ENCODE peak calls at places on chromosome 14, in six cellular contexts. L, S, Z, Y, A and C are unnamed samples.

GRCh38 chr14:22987291-22987690 is 4.9 kb upstream of the AJUBA start:
- DNase-seq in L (no peak), S (no peak), Z (no peak), Y (no peak), A (no peak), C (no peak)

GRCh38 chr14:60197629-60198318 is 32.6 kb upstream of the DHRS7 start:
- DNase-seq in L (no peak), S (no peak), Z (peak; percentile 27), Y (no peak), A (peak; percentile 96), C (no peak)

GRCh38 chr14:68507544-68508081 is 285.3 kb downstream of the ZFP36L1 start:
- DNase-seq in L (no peak), S (no peak), Z (peak; percentile 68), Y (peak; percentile 73), A (no peak), C (no peak)

GRCh38 chr14:35402323-35403084 is 2.0 kb downstream of the NFKBIA start:
- DNase-seq in L (no peak), S (no peak), Z (peak; percentile 77), Y (peak; percentile 53), A (no peak), C (no peak)

GRCh38 chr14:105299654-105300541 is 903 bp downstream of the BRF1 start:
- DNase-seq in L (no peak), S (no peak), Z (no peak), Y (no peak), A (no peak), C (no peak)

GRCh38 chr14:89078021-89078676 is 253.7 kb downstream of the TTC8 start:
- DNase-seq in L (no peak), S (no peak), Z (no peak), Y (no peak), A (no peak), C (no peak)

GRCh38 chr14:95547626-95548327 is 12.9 kb downstream of the GLRX5 start:
- DNase-seq in L (no peak), S (no peak), Z (no peak), Y (no peak), A (peak; percentile 67), C (no peak)

GRCh38 chr14:104593241-104593701 is 11.3 kb downstream of the TMEM179 start:
- DNase-seq in L (no peak), S (no peak), Z (no peak), Y (no peak), A (no peak), C (no peak)

GRCh38 chr14:104793703-104793959 is 1.9 kb downstream of the AKT1 start:
- DNase-seq in L (no peak), S (no peak), Z (no peak), Y (no peak), A (no peak), C (no peak)

GRCh38 chr14:75452900-75453816 is 25.3 kb downstream of the JDP2 start:
- DNase-seq in L (no peak), S (peak; percentile 64), Z (no peak), Y (no peak), A (peak; percentile 5), C (peak; percentile 74)

GRCh38 chr14:22905627-22906026 is 13.3 kb downstream of the RBM23 start:
- DNase-seq in L (no peak), S (no peak), Z (no peak), Y (no peak), A (no peak), C (no peak)

GRCh38 chr14:38553586-38553985 is 297.7 kb upstream of the CLEC14A start:
- DNase-seq in L (no peak), S (no peak), Z (no peak), Y (no peak), A (peak; percentile 36), C (no peak)

GRCh38 chr14:33127531-33127930 is 188.9 kb downstream of the NPAS3 start:
- DNase-seq in L (no peak), S (no peak), Z (no peak), Y (no peak), A (peak; percentile 56), C (no peak)

GRCh38 chr14:23935158-23935557 is 18.4 kb upstream of the DHRS4 start:
- DNase-seq in L (no peak), S (no peak), Z (no peak), Y (no peak), A (no peak), C (no peak)

GRCh38 chr14:92961567-92961855 is 38.6 kb downstream of the CHGA start:
- DNase-seq in L (no peak), S (peak; percentile 12), Z (no peak), Y (no peak), A (no peak), C (no peak)

GRCh38 chr14:92962031-92962830 is 39.3 kb downstream of the CHGA start:
- DNase-seq in L (no peak), S (no peak), Z (no peak), Y (no peak), A (no peak), C (no peak)

GRCh38 chr14:92959761-92960680 is 37.1 kb downstream of the CHGA start:
- DNase-seq in L (no peak), S (peak; percentile 11), Z (no peak), Y (no peak), A (peak; percentile 33), C (no peak)

GRCh38 chr14:92959189-92959531 is 36.2 kb downstream of the CHGA start:
- DNase-seq in L (no peak), S (peak; percentile 41), Z (no peak), Y (no peak), A (no peak), C (no peak)

DNA sequence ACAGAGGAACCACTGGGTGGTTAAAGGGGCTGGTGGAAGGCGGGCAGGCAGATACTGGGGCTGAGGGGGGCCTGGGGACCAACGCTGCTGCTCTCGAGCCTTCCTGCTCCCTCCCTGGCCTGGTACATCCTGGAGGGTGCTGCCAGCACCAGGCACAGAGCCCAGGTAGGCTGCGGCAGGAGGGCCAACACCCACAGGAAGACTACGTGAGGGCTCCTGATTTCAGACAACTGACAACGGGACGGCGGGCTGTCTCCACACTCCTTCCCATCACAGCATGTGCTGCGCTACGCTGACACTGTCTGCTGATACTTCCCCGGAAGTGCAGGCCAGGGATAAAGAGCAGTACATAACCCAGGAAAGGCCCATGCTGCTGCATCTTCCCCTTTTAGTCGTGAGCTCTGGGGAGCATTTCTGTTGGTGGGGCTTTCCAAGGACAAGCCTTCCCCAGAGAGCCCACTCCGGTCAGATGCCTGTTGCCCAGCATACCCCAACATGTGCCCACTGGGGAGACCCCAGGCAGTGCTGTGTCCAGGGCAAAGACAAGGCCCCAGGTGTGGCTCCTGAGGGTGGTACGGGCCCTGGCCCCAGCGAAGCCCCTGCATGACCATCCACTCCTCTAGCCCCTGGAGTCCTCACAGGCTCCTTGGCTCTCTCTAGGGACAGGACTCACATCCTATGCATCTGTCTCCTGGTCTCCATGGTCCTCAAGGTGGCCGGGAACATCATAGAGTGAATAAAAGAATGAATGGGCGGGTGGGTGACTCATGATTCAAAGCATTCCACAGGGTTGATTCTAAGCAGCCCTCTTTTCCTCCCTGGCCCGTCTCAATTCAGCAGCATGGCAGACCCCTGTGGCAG is 38.0 kb downstream of the CHGA start:
- DNase-seq in L (no peak), S (peak; percentile 14), Z (no peak), Y (no peak), A (peak; percentile 72), C (no peak)
- H3K27ac ChIP-seq in L (no peak overlapping the region), S (peak overlapping the region; percentile 83), Z (no peak overlapping the region), Y (no peak overlapping the region), A (no peak overlapping the region), C (peak overlapping the region; percentile 13)

GRCh38 chr14:69685217-69685616 is 73.8 kb downstream of the SUSD6 start:
- DNase-seq in L (no peak), S (no peak), Z (no peak), Y (no peak), A (peak; percentile 77), C (peak; percentile 90)
- H3K27ac ChIP-seq in L (no peak overlapping the region), S (peak overlapping the region; percentile 27), Z (peak overlapping the region; percentile 5), Y (no peak overlapping the region), A (peak overlapping the region; percentile 69), C (peak overlapping the region; percentile 88)

DNA sequence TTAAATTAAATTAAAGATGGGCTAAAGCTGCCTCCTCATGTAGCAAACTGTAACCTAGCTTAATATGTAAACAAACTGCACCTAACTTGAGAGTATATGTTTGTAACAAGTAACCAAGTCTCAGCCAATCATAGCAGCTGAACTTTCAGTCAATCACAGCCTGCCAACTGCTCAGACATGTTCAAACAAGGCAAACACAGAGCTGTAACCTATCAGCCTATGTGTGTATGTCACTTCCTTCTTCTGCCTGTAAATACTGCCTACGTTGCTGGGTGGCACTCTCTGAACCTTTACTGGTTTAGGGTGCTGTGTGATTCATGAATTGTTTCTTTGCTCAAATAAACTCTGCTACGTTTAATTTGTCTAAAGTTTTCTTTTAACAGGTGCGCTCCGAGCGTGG is 2.9 kb downstream of the SERPINA6 start:
- DNase-seq in L (no peak), S (no peak), Z (peak; percentile 55), Y (no peak), A (peak; percentile 6), C (peak; percentile 95)
- H3K27ac ChIP-seq in L (no peak overlapping the region), S (no peak overlapping the region), Z (no peak overlapping the region), Y (no peak overlapping the region), A (no peak overlapping the region), C (peak overlapping the region; percentile 58)

GRCh38 chr14:101830271-101830670 is 68.8 kb downstream of the PPP2R5C start:
- DNase-seq in L (no peak), S (no peak), Z (no peak), Y (no peak), A (no peak), C (no peak)
- H3K27ac ChIP-seq in L (no peak overlapping the region), S (peak overlapping the region; percentile 42), Z (no peak overlapping the region), Y (no peak overlapping the region), A (no peak overlapping the region), C (no peak overlapping the region)

GRCh38 chr14:93994919-93995682 is 2.0 kb upstream of the CCDC197 start:
- DNase-seq in L (no peak), S (peak; percentile 40), Z (no peak), Y (no peak), A (peak; percentile 77), C (peak; percentile 84)
- H3K27ac ChIP-seq in L (no peak overlapping the region), S (peak overlapping the region; percentile 23), Z (no peak overlapping the region), Y (no peak overlapping the region), A (peak overlapping the region; percentile 46), C (peak overlapping the region; percentile 33)

DNA sequence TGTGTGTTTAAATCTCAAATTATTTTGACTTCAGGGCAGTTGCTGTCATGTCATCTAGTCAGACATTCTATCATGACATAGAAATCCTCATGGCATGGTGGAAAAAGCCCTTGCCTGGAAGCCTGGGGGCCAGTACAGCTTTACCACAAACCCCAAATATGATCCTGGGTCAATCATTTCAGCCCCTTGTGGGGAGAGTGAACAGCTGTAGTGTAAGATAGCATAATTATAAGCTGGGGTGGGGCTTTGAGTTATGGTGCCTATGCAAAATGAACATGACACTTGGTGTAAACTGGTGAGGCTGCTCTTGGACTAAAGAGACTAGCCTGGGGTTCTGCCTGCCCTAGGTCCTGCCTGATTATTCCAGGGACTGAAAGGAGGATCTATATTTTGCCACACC is 207.7 kb upstream of the DDHD1 start:
- DNase-seq in L (no peak), S (no peak), Z (no peak), Y (no peak), A (no peak), C (no peak)
- H3K27ac ChIP-seq in L (no peak overlapping the region), S (no peak overlapping the region), Z (no peak overlapping the region), Y (no peak overlapping the region), A (no peak overlapping the region), C (no peak overlapping the region)